ENCODE peak calls at places on chromosomes 2 and 18, in six cellular contexts. N is activated CD4-positive, CD25-positive, alpha-beta regulatory T cell; W is NCI-H2171 treated with DMSO at 0.1 percent for 48 hours; Z is fibroblast of the aortic adventitia; H is NCI-H2081 treated with DMSO at 0.1 percent for 48 hours; D is NCI-H1417. X is an unnamed sample.

GRCh38 chr18:9586814-9587213 is 27.5 kb downstream of the PPP4R1 start:
- DNase-seq in Z (no peak), D (no peak), H (no peak), N (no peak), W (no peak), X (no peak)

GRCh38 chr2:224882291-224883171 is 159.7 kb downstream of the DOCK10 start:
- DNase-seq in D (no peak), H (no peak), N (no peak), Z (peak; percentile 95), W (no peak), X (no peak)

GRCh38 chr18:22838639-22839487 is 94.3 kb upstream of the RBBP8 start:
- DNase-seq in N (no peak), Z (no peak), H (no peak), D (no peak), W (no peak), X (no peak)

GRCh38 chr2:37782721-37783438 is 111.4 kb upstream of the CDC42EP3 start:
- DNase-seq in Z (no peak), W (no peak), H (peak; percentile 50), D (peak; percentile 18), N (no peak), X (no peak)

GRCh38 chr18:56565596-56566355 is 72.6 kb downstream of the TXNL1 start:
- DNase-seq in D (peak; percentile 65), W (no peak), Z (peak; percentile 98), H (no peak), N (no peak), X (no peak)

GRCh38 chr2:54549430-54549829 is 93.3 kb downstream of the SPTBN1 start:
- DNase-seq in D (no peak), W (no peak), H (no peak), Z (no peak), N (no peak), X (no peak)

GRCh38 chr2:75130171-75130570 is 69.1 kb downstream of the TACR1 start:
- DNase-seq in N (no peak), D (peak; percentile 71), W (peak; percentile 85), Z (no peak), H (no peak), X (no peak)

GRCh38 chr2:238090887-238091286 is 9.3 kb upstream of the ESPNL start:
- DNase-seq in W (no peak), D (no peak), Z (no peak), H (no peak), N (no peak), X (no peak)

GRCh38 chr2:211611061-211611518 is 927.5 kb downstream of the ERBB4 start:
- DNase-seq in H (no peak), N (no peak), D (no peak), Z (no peak), W (no peak), X (no peak)

GRCh38 chr2:39632871-39633270 is 32.8 kb upstream of the TMEM178A start:
- DNase-seq in H (no peak), W (no peak), Z (peak; percentile 98), N (no peak), D (no peak), X (no peak)

GRCh38 chr2:232438951-232439757 is 16.8 kb upstream of the ALPI start:
- DNase-seq in H (no peak), N (no peak), D (peak; percentile 12), Z (peak; percentile 14), W (no peak), X (no peak)

GRCh38 chr2:219362524-219363164 is 25.1 kb downstream of the DNPEP start:
- DNase-seq in W (peak; percentile 94), Z (peak; percentile 98), H (no peak), N (no peak), D (no peak), X (no peak)

GRCh38 chr2:69989017-69989416 is 27.6 kb upstream of the ASPRV1 start:
- DNase-seq in H (no peak), N (no peak), D (no peak), W (no peak), Z (no peak), X (no peak)

GRCh38 chr2:39938035-39938835 is 159.2 kb upstream of the THUMPD2 start:
- DNase-seq in H (no peak), N (no peak), Z (peak; percentile 66), W (no peak), D (no peak), X (no peak)

GRCh38 chr2:227511239-227511930 is 39.4 kb downstream of the AGFG1 start:
- DNase-seq in W (no peak), N (no peak), H (no peak), D (no peak), Z (no peak), X (no peak)

GRCh38 chr18:78656346-78656925 is 323.2 kb upstream of the SALL3 start:
- DNase-seq in H (no peak), Z (no peak), D (no peak), W (no peak), N (no peak), X (no peak)

GRCh38 chr2:10048501-10049171 is 5.3 kb downstream of the KLF11 start:
- DNase-seq in D (peak; percentile 67), N (no peak), W (peak; percentile 76), H (no peak), Z (peak; percentile 81), X (peak; percentile 73)

GRCh38 chr18:66754335-66754734 is 150.4 kb upstream of the CDH19 start:
- DNase-seq in N (no peak), D (no peak), Z (no peak), H (no peak), W (no peak), X (no peak)

GRCh38 chr18:35029103-35029502 is 12.1 kb upstream of the MAPRE2 start:
- DNase-seq in W (no peak), D (no peak), N (no peak), Z (peak; percentile 51), H (no peak), X (no peak)

GRCh38 chr2:44360749-44361329 is 455 bp downstream of the PREPL start:
- DNase-seq in D (no peak), W (no peak), H (no peak), Z (peak; percentile 34), N (no peak), X (no peak)

GRCh38 chr18:12770469-12771219 is 67.8 kb downstream of the PSMG2 start:
- DNase-seq in N (no peak), H (no peak), Z (no peak), W (no peak), D (no peak), X (no peak)

GRCh38 chr2:233075966-233076339 is 15.8 kb downstream of the INPP5D start:
- DNase-seq in W (no peak), N (no peak), D (no peak), H (no peak), Z (no peak), X (no peak)

X was measured in hippocampal formation.